ENCODE peak calls at places on chromosomes 5 and 9, in four cellular contexts. E is psoas muscle; O is activated T-cell treated with anti-CD3 and anti-CD28 coated beads, Interleukin-2, amount 50 U/mL, for 1 hour; Y is hippocampal formation. M is an unnamed sample.

GRCh38 chr5:107874810-107875209 is 204.1 kb upstream of the EFNA5 start:
- DNase-seq in E (no peak), O (no peak), Y (no peak), M (no peak)

GRCh38 chr9:105475302-105475701 is 27.5 kb downstream of the FSD1L start:
- DNase-seq in Y (no peak), E (no peak), O (no peak), M (no peak)

GRCh38 chr5:81021486-81021885 is 61.3 kb downstream of the RASGRF2 start:
- DNase-seq in O (no peak), Y (no peak), E (no peak), M (no peak)

GRCh38 chr5:4576161-4576748 is 563.9 kb upstream of the ADAMTS16 start:
- DNase-seq in E (no peak), O (no peak), Y (no peak), M (no peak)

GRCh38 chr9:35812025-35812602 is at the start of gene SPAG8:
- DNase-seq in O (peak), Y (peak), E (peak), M (peak)

GRCh38 chr9:91458905-91459304 is 35.3 kb upstream of the NFIL3 start:
- DNase-seq in Y (no peak), E (no peak), O (no peak), M (no peak)

GRCh38 chr9:89795555-89796195 is 190.9 kb downstream of the GADD45G start:
- DNase-seq in Y (no peak), O (no peak), E (no peak), M (no peak)

GRCh38 chr5:36392818-36393217 is 91.1 kb upstream of the RANBP3L start:
- DNase-seq in O (no peak), E (no peak), Y (no peak), M (no peak)

GRCh38 chr5:55668356-55668755 is 43.8 kb downstream of the SLC38A9 start:
- DNase-seq in Y (no peak), O (no peak), E (no peak), M (no peak)

GRCh38 chr9:20242767-20243166 is 379.5 kb downstream of the MLLT3 start:
- DNase-seq in O (no peak), E (no peak), Y (no peak), M (no peak)